ENCODE peak calls at places on chromosomes 2 and 18, in six cellular contexts. B is ureter; G is Daoy; F is spleen; M is NAMALWA; V is activated CD8-positive, alpha-beta memory T cell treated with anti-CD3 and anti-CD28 coated beads, Interleukin-2, amount 50 U/mL, for 4 hours. K is an unnamed sample.

GRCh38 chr2:29560566-29560965 is 360.8 kb downstream of the ALK start:
- DNase-seq in G (no peak), V (no peak), F (no peak), M (no peak), B (no peak), K (no peak)

GRCh38 chr2:143161982-143162837 is 33.0 kb downstream of the ARHGAP15 start:
- DNase-seq in M (peak), V (peak), G (peak), F (peak), B (no peak), K (peak)

GRCh38 chr2:231673348-231673770 is 35.0 kb upstream of the PTMA start:
- DNase-seq in M (peak), B (no peak), V (no peak), G (peak), F (no peak), K (peak)

GRCh38 chr2:168515502-168515901 is 59.4 kb downstream of the CERS6 start:
- DNase-seq in M (no peak), V (no peak), G (no peak), B (no peak), F (no peak), K (peak)

GRCh38 chr18:62898359-62898758 is 183.0 kb downstream of the PHLPP1 start:
- DNase-seq in B (no peak), V (no peak), M (no peak), F (no peak), G (no peak), K (no peak)

GRCh38 chr2:239391286-239392071 is 9.3 kb downstream of the HDAC4 start:
- DNase-seq in B (no peak), V (peak), F (peak), G (no peak), M (no peak), K (no peak)

GRCh38 chr18:37836571-37836970 is 271.0 kb upstream of the CELF4 start:
- DNase-seq in B (no peak), M (no peak), F (no peak), G (no peak), V (no peak), K (no peak)

GRCh38 chr2:196335238-196335637 is 163.9 kb upstream of the STK17B start:
- DNase-seq in F (no peak), B (no peak), V (no peak), G (peak), M (no peak), K (peak)

GRCh38 chr2:145038041-145038525 is 518.2 kb upstream of the ZEB2 start:
- DNase-seq in V (no peak), B (no peak), F (no peak), M (no peak), G (no peak), K (no peak)

GRCh38 chr2:163601377-163601776 is 134.4 kb downstream of the FIGN start:
- DNase-seq in F (no peak), M (no peak), G (peak), V (no peak), B (no peak), K (no peak)

GRCh38 chr2:12389354-12390045 is 327.2 kb upstream of the TRIB2 start:
- DNase-seq in B (no peak), M (no peak), F (no peak), V (no peak), G (no peak), K (no peak)

GRCh38 chr18:71942433-71942832 is 601.7 kb downstream of the CBLN2 start:
- DNase-seq in G (no peak), V (no peak), B (no peak), F (no peak), M (no peak), K (peak)

GRCh38 chr2:235596272-235596671 is 102.4 kb downstream of the AGAP1 start:
- DNase-seq in B (no peak), F (peak), M (no peak), V (no peak), G (no peak), K (no peak)

GRCh38 chr2:71949537-71949798 is 198.2 kb downstream of the CYP26B1 start:
- DNase-seq in G (no peak), B (no peak), M (no peak), V (no peak), F (no peak), K (no peak)

GRCh38 chr2:61620244-61621159 is 82.3 kb upstream of the XPO1 start:
- DNase-seq in F (no peak), M (no peak), V (no peak), G (peak), B (no peak), K (peak)

GRCh38 chr2:85409719-85410583 is at the start of gene CAPG:
- DNase-seq in M (peak), B (peak), V (peak), G (peak), F (peak), K (peak)

GRCh38 chr2:14306268-14306950 is 326.1 kb upstream of the LRATD1 start:
- DNase-seq in M (no peak), F (no peak), V (no peak), B (no peak), G (no peak), K (no peak)

GRCh38 chr2:197113221-197113831 is 186.8 kb upstream of the PGAP1 start:
- DNase-seq in M (peak), F (no peak), V (no peak), G (peak), B (no peak), K (peak)

GRCh38 chr2:171469176-171469575 is 35.1 kb downstream of the DCAF17 start:
- DNase-seq in V (no peak), B (no peak), M (no peak), F (no peak), G (no peak), K (no peak)

GRCh38 chr2:182261860-182262387 is 164.9 kb downstream of the PDE1A start:
- DNase-seq in V (no peak), F (no peak), B (no peak), M (no peak), G (no peak), K (no peak)

K was measured in HT1080.